ENCODE peak calls at places on chromosome 9, in five cellular contexts. F is cardiac fibroblast, V is pancreas, R is fibroblast of lung, I is Peyer's patch. T is an unnamed sample.

GRCh38 chr9:126499005-126499910 is 114.5 kb upstream of the LMX1B start:
- DNase-seq in R (peak), F (peak), V (peak), I (no peak), T (peak)

GRCh38 chr9:128101690-128102089 is 25.8 kb downstream of the PTGES2 start:
- DNase-seq in V (no peak), R (no peak), F (no peak), I (no peak), T (no peak)

GRCh38 chr9:119164716-119165115 is 204.5 kb downstream of the BRINP1 start:
- DNase-seq in V (no peak), R (no peak), F (no peak), I (no peak), T (no peak)

GRCh38 chr9:18921677-18922076 is 111.3 kb downstream of the SAXO1 start:
- DNase-seq in R (no peak), F (peak), I (no peak), V (no peak), T (no peak)

GRCh38 chr9:31032206-31032605 is 1352.2 kb upstream of the ACO1 start:
- DNase-seq in I (no peak), V (no peak), F (no peak), R (no peak), T (no peak)

GRCh38 chr9:110847661-110848060 is 179.1 kb downstream of the MUSK start:
- DNase-seq in R (peak), F (peak), I (no peak), V (no peak), T (no peak)

GRCh38 chr9:1460143-1460769 is 410.1 kb downstream of the DMRT2 start:
- DNase-seq in F (no peak), I (no peak), R (no peak), V (peak), T (peak)

GRCh38 chr9:34454571-34455065 is 3.8 kb downstream of the FAM219A start:
- DNase-seq in F (peak), I (no peak), R (peak), V (no peak), T (peak)

GRCh38 chr9:118595719-118596305 is 773.4 kb downstream of the BRINP1 start:
- DNase-seq in V (peak), R (peak), F (peak), I (no peak), T (peak)

GRCh38 chr9:21983509-21983908 is 10.7 kb downstream of the CDKN2A start:
- DNase-seq in R (no peak), I (no peak), V (no peak), F (no peak), T (no peak)

GRCh38 chr9:86405926-86406325 is 51.7 kb upstream of the TUT7 start:
- DNase-seq in F (peak), I (no peak), V (no peak), R (peak), T (peak)

GRCh38 chr9:122364117-122364782 is 6.6 kb upstream of the PTGS1 start:
- DNase-seq in R (peak), V (no peak), F (no peak), I (no peak), T (peak)

GRCh38 chr9:113875917-113876805 is at the start of gene ZNF618:
- DNase-seq in I (no peak), R (peak), V (peak), F (peak), T (peak)

GRCh38 chr9:68760674-68761003 is 55.6 kb downstream of the PIP5K1B start:
- DNase-seq in I (no peak), R (no peak), F (no peak), V (no peak), T (no peak)

GRCh38 chr9:113462781-113463286 is 693 bp upstream of the RGS3 start:
- DNase-seq in V (no peak), F (no peak), I (no peak), R (no peak), T (no peak)

GRCh38 chr9:6355728-6356127 is 27.6 kb downstream of the TPD52L3 start:
- DNase-seq in V (no peak), R (peak), I (no peak), F (peak), T (peak)

GRCh38 chr9:99105152-99106043 is 485 bp downstream of the TGFBR1 start:
- DNase-seq in V (peak), I (peak), F (peak), R (peak), T (peak)

GRCh38 chr9:35594471-35594870 is 10.6 kb upstream of the TESK1 start:
- DNase-seq in I (no peak), F (no peak), V (no peak), R (no peak), T (no peak)

GRCh38 chr9:135320943-135321342 is 158.6 kb upstream of the PPP1R26 start:
- DNase-seq in F (no peak), I (no peak), R (no peak), V (no peak), T (no peak)

GRCh38 chr9:86040281-86041155 is 58.8 kb downstream of the GOLM1 start:
- DNase-seq in R (no peak), F (no peak), V (no peak), I (no peak), T (no peak)

GRCh38 chr9:134293576-134294227 is 32.6 kb upstream of the RXRA start:
- DNase-seq in F (no peak), I (no peak), V (no peak), R (peak), T (no peak)

GRCh38 chr9:70012569-70012968 is 31.1 kb upstream of the MAMDC2 start:
- DNase-seq in V (no peak), R (no peak), F (no peak), I (no peak), T (no peak)

GRCh38 chr9:115730845-115731244 is 422.7 kb upstream of the PAPPA start:
- DNase-seq in V (no peak), F (peak), R (no peak), I (no peak), T (no peak)

GRCh38 chr9:97938081-97938644 is at the start of gene HEMGN:
- DNase-seq in R (no peak), F (no peak), V (no peak), I (no peak), T (no peak)

GRCh38 chr9:100601216-100601615 is 23.3 kb downstream of the CAVIN4 start:
- DNase-seq in F (peak), I (no peak), V (peak), R (peak), T (peak)

GRCh38 chr9:89387970-89388867 is 69.9 kb downstream of the SECISBP2 start:
- DNase-seq in I (no peak), R (peak), V (no peak), F (peak), T (peak)

GRCh38 chr9:8297047-8297446 is 497.5 kb upstream of the DMAC1 start:
- DNase-seq in V (no peak), F (no peak), I (no peak), R (no peak), T (no peak)

GRCh38 chr9:133046196-133046899 is 15.4 kb upstream of the CEL start:
- DNase-seq in I (no peak), V (peak), F (no peak), R (no peak), T (no peak)

GRCh38 chr9:35629597-35629996 is 11.4 kb upstream of the CD72 start:
- DNase-seq in R (no peak), F (no peak), V (no peak), I (no peak), T (no peak)

GRCh38 chr9:83936523-83936922 is 15.3 kb upstream of the KIF27 start:
- DNase-seq in R (no peak), F (peak), I (no peak), V (no peak), T (no peak)

GRCh38 chr9:117156771-117157535 is 257.9 kb downstream of the ASTN2 start:
- DNase-seq in V (no peak), I (no peak), F (no peak), R (no peak), T (peak)

GRCh38 chr9:98445576-98445975 is 190.1 kb upstream of the TBC1D2 start:
- DNase-seq in V (no peak), F (no peak), I (no peak), R (no peak), T (no peak)

GRCh38 chr9:128124873-128125574 is 2.5 kb downstream of the PTGES2 start:
- DNase-seq in V (peak), I (peak), R (peak), F (peak), T (peak)

GRCh38 chr9:70421020-70421271 is 6.5 kb upstream of the KLF9 start:
- DNase-seq in I (no peak), V (no peak), F (no peak), R (no peak), T (no peak)

GRCh38 chr9:137606734-137607138 is 1.2 kb downstream of the ARRDC1 start:
- DNase-seq in F (no peak), I (no peak), V (no peak), R (no peak), T (no peak)

GRCh38 chr9:137604345-137605145 is 941 bp upstream of the ARRDC1 start:
- DNase-seq in R (no peak), V (no peak), F (no peak), I (peak), T (no peak)

GRCh38 chr9:137605146-137606004 is at the start of gene ARRDC1:
- DNase-seq in I (peak), V (peak), R (peak), F (peak), T (peak)

GRCh38 chr9:137606005-137606601 is 617 bp downstream of the ARRDC1 start:
- DNase-seq in R (no peak), I (no peak), F (no peak), V (peak), T (no peak)

DNA sequence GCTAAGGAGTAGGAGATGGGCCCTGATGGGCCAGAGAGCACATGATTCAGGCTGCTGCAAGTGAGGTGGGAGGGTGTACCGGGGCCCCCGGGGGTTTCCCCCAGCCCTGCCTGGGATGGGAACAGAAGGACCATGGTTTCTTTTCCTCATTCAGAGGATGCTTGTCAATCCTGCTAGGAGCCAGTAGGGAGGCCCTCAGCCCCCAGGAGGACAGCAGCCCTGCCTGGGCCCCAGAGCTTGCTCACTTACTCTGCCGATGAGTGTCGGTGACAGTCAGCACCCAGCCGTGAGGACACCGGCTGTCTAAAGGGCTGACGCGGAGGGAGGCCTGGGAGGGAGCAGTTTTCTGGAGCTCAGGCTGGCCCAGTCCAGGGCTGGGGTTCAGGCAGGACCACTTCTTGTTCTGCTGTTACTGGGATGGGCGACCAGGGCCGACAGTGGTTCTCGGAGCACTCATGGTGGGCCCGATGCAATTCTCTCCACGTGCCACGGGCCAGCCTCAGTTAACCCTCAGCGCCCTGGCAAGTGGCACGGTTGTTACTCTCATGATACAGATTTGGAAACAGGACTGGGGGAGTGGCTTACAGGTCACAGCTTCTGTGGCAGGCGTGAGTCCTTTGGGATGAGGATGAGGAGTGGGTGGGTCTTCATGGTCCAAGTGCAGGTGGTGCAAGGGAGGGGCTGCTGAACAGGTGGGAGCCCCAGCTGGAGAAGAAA is 1.8 kb downstream of the ARRDC1 start:
- DNase-seq in F (peak), V (no peak), R (peak), I (no peak), T (peak)
- H3K4me3 ChIP-seq in F (peak), V (peak), R (peak), I (peak), T (peak)

GRCh38 chr9:106877345-106877744 is 14.4 kb downstream of the ZNF462 start:
- DNase-seq in R (no peak), I (no peak), F (no peak), V (no peak), T (no peak)

GRCh38 chr9:106880081-106880480 is 17.1 kb downstream of the ZNF462 start:
- DNase-seq in I (no peak), R (no peak), F (no peak), V (no peak), T (peak)

GRCh38 chr9:106878943-106879916 is 16.3 kb downstream of the ZNF462 start:
- DNase-seq in V (peak), I (no peak), R (peak), F (peak), T (peak)

GRCh38 chr9:106880863-106881262 is 17.9 kb downstream of the ZNF462 start:
- DNase-seq in V (no peak), F (peak), R (peak), I (no peak), T (peak)

DNA sequence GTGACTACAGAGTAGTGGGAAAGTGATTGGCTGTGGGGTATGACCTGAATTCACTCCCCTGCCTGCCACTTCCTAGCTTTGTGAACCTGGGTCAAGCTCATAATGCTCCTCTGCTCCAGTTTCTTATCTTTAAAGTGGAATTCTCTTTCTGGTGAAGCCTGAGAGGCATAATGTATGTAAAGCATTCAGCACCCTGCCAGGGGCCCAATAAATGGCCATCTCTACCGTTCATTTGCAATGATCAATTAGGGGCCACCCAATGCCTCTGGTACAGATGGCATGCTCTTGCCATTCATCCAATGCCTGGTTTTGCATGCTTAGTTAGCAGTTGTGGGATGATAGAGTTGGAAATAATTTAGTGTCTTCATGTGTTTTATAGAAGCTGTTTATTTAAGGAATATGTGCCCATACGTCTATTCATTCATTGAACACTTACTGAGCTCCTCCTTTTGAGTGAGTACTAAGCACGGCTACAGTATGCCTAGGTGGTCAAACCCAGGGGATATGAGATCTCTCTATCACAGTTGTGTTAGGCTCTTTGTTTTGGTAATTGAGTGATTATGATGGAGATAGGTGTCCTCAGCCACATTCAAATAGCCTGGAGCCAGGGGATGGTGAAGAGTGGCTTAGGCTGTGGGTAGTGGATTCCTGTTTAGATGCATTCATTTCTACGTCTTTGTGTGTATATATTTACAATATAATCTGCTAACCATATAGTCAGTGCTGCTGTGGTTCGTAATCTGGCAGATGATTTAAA is 15.3 kb downstream of the ZNF462 start:
- DNase-seq in I (no peak), R (no peak), F (no peak), V (no peak), T (no peak)
- H3K4me3 ChIP-seq in I (no peak), R (no peak), F (no peak), V (no peak), T (no peak)

GRCh38 chr9:14307989-14308750 is 5.8 kb downstream of the NFIB start:
- DNase-seq in V (peak), R (peak), F (peak), I (no peak), T (no peak)
- H3K4me3 ChIP-seq in V (peak), R (peak), F (no peak), I (peak), T (peak)

DNA sequence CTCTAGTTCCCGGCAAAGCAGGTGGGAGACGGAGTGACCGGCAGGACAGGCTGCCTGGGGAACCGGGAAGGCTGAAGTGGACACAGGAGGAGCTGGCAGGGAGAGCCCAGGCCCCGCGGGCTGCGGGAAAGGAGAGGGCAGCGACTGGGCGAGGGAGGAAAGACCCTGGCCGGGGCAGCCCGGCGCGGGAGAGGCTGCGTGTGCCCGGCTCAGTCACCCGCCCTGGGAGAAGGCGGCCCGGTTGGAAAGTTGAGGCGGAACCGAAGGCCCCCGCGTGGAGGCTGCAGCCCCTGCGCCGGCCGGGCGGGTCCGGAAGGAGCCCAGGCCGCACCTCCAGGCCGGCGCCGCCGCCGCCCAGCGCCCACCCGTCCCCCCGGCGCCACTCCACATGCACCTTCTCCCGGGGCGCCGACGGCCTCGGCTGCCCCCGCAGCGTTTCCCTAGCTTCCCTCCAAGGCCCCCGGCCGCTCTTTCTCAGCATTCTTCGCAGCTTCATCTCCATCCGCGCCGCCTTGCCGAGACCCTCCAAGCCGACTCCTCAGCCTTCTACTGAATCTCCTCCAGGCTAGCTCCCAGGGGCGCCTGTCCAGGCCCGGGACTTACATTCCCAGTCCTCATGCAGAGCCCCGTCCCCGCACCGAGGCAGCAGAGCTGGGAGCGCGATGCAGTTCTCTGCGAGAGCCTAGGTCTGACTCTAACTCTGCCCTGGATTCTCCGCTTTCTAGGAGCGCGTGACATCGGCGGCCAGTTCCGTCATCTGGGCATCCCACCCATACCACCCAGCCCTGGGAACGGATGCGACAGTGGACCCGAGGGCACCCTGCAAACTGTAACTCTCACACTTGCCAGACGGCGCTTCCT is 152.0 kb downstream of the ERCC6L2 start:
- DNase-seq in I (no peak), V (no peak), F (no peak), R (no peak), T (no peak)
- H3K4me3 ChIP-seq in I (peak), V (peak), F (peak), R (peak), T (no peak)

GRCh38 chr9:129549139-129549538 is 71.8 kb downstream of the C9orf50 start:
- DNase-seq in I (no peak), V (no peak), R (peak), F (no peak), T (no peak)
- H3K4me3 ChIP-seq in I (no peak), V (no peak), R (peak), F (peak), T (no peak)

GRCh38 chr9:78575041-78575440 is 278.1 kb downstream of the PSAT1 start:
- DNase-seq in V (no peak), F (no peak), R (no peak), I (no peak), T (no peak)

GRCh38 chr9:78577507-78577906 is 280.6 kb downstream of the PSAT1 start:
- DNase-seq in R (no peak), I (no peak), V (no peak), F (no peak), T (no peak)

GRCh38 chr9:78573669-78574068 is 276.7 kb downstream of the PSAT1 start:
- DNase-seq in V (no peak), R (no peak), F (no peak), I (no peak), T (no peak)

GRCh38 chr9:78574354-78575036 is 277.6 kb downstream of the PSAT1 start:
- DNase-seq in V (no peak), R (peak), F (peak), I (no peak), T (peak)

GRCh38 chr9:78575791-78576190 is 278.9 kb downstream of the PSAT1 start:
- DNase-seq in R (no peak), F (no peak), I (no peak), V (no peak), T (no peak)
- H3K4me3 ChIP-seq in R (no peak), F (no peak), I (no peak), V (no peak), T (no peak)

GRCh38 chr9:123929870-123930831 is at the start of gene DENND1A:
- DNase-seq in F (peak), I (peak), R (peak), V (peak), T (peak)

GRCh38 chr9:123938401-123938800 is 8.5 kb upstream of the DENND1A start:
- DNase-seq in I (no peak), V (no peak), R (no peak), F (no peak), T (no peak)

GRCh38 chr9:123929177-123929869 is 603 bp downstream of the DENND1A start:
- DNase-seq in R (no peak), I (peak), V (no peak), F (no peak), T (no peak)

GRCh38 chr9:123933401-123933800 is 3.5 kb upstream of the DENND1A start:
- DNase-seq in R (peak), F (peak), V (no peak), I (no peak), T (peak)

GRCh38 chr9:123933801-123934200 is 3.9 kb upstream of the DENND1A start:
- DNase-seq in R (no peak), F (no peak), I (no peak), V (no peak), T (no peak)
- H3K4me3 ChIP-seq in R (no peak), F (no peak), I (no peak), V (no peak), T (no peak)

T was measured in epithelial cell of esophagus.